ENCODE peak calls at places on chromosome 7, in five cellular contexts. B is left colon; L is activated CD8-positive, alpha-beta T cell treated with anti-CD3 and anti-CD28 coated beads for 36 hours; K is mesothelial cell of epicardium; C is GM19239. Q is an unnamed sample.

GRCh38 chr7:2047272-2047581 is 185.5 kb downstream of the MAD1L1 start:
- DNase-seq in C (no peak), K (no peak), B (no peak), L (no peak), Q (no peak)

GRCh38 chr7:28853834-28854749 is 104.0 kb downstream of the TRIL start:
- DNase-seq in K (peak), C (peak), L (peak), B (peak), Q (peak)

GRCh38 chr7:33422825-33423645 is 293.7 kb downstream of the BBS9 start:
- DNase-seq in L (no peak), B (no peak), C (no peak), K (no peak), Q (no peak)

GRCh38 chr7:69608878-69609277 is 10.6 kb downstream of the AUTS2 start:
- DNase-seq in C (no peak), K (no peak), L (no peak), B (no peak), Q (no peak)

GRCh38 chr7:140342732-140343514 is 55.4 kb downstream of the SLC37A3 start:
- DNase-seq in C (no peak), B (peak), L (peak), K (no peak), Q (peak)

GRCh38 chr7:39073432-39073831 is 95.7 kb downstream of the POU6F2 start:
- DNase-seq in B (no peak), C (no peak), L (no peak), K (peak), Q (peak)

GRCh38 chr7:108525327-108525984 is 479 bp downstream of the PNPLA8 start:
- DNase-seq in B (no peak), C (no peak), L (no peak), K (no peak), Q (peak)

GRCh38 chr7:72015106-72015505 is 397.0 kb downstream of the CALN1 start:
- DNase-seq in B (no peak), K (no peak), L (no peak), C (no peak), Q (no peak)

GRCh38 chr7:94660006-94660405 is 4.1 kb upstream of the SGCE start:
- DNase-seq in K (no peak), B (no peak), L (no peak), C (no peak), Q (no peak)

GRCh38 chr7:150751702-150752101 is 14.5 kb downstream of the GIMAP5 start:
- DNase-seq in C (no peak), B (no peak), L (peak), K (no peak), Q (no peak)

GRCh38 chr7:4052126-4052525 is 630.0 kb upstream of the FOXK1 start:
- DNase-seq in K (no peak), C (no peak), B (no peak), L (no peak), Q (no peak)

GRCh38 chr7:95811846-95812445 is 39.6 kb downstream of the DYNC1I1 start:
- DNase-seq in B (no peak), L (no peak), C (no peak), K (no peak), Q (no peak)

GRCh38 chr7:100711369-100711768 is 5.4 kb downstream of the POP7 start:
- DNase-seq in B (no peak), K (no peak), L (no peak), C (no peak), Q (no peak)

GRCh38 chr7:108581655-108582491 is 12.2 kb downstream of the DNAJB9 start:
- DNase-seq in K (no peak), B (no peak), C (no peak), L (no peak), Q (no peak)

GRCh38 chr7:103996639-103997038 is 7.2 kb upstream of the RELN start:
- DNase-seq in L (no peak), K (no peak), B (no peak), C (no peak), Q (no peak)

GRCh38 chr7:11835260-11835659 is 3.3 kb upstream of the THSD7A start:
- DNase-seq in L (no peak), B (no peak), C (no peak), K (no peak), Q (no peak)

GRCh38 chr7:85688712-85689111 is 501.9 kb upstream of the SEMA3D start:
- DNase-seq in K (no peak), B (no peak), C (no peak), L (no peak), Q (no peak)

GRCh38 chr7:1846331-1847065 is 176.4 kb downstream of the ELFN1 start:
- DNase-seq in C (no peak), L (no peak), K (no peak), B (peak), Q (peak)

GRCh38 chr7:16318989-16319915 is 102.1 kb downstream of the CRPPA start:
- DNase-seq in K (no peak), C (no peak), B (no peak), L (no peak), Q (no peak)

GRCh38 chr7:157003445-157004049 is 6.9 kb downstream of the MNX1 start:
- DNase-seq in L (no peak), C (no peak), K (peak), B (peak), Q (no peak)

GRCh38 chr7:55405856-55406541 is 40.9 kb downstream of the LANCL2 start:
- DNase-seq in L (no peak), C (no peak), K (no peak), B (peak), Q (no peak)

GRCh38 chr7:91264924-91265681 is 870 bp downstream of the FZD1 start:
- DNase-seq in B (peak), C (peak), L (peak), K (peak), Q (peak)

GRCh38 chr7:17680943-17681351 is 259.3 kb downstream of the SNX13 start:
- DNase-seq in B (no peak), L (no peak), K (no peak), C (no peak), Q (no peak)

GRCh38 chr7:12102101-12102500 is 109.0 kb upstream of the TMEM106B start:
- DNase-seq in L (no peak), B (no peak), C (no peak), K (no peak), Q (no peak)

GRCh38 chr7:70416611-70417010 is 715.3 kb upstream of the GALNT17 start:
- DNase-seq in K (no peak), L (no peak), B (no peak), C (no peak), Q (no peak)

GRCh38 chr7:158607563-158607962 is 19.9 kb upstream of the PTPRN2 start:
- DNase-seq in L (no peak), B (no peak), K (no peak), C (no peak), Q (no peak)

GRCh38 chr7:155071916-155072315 is 1.8 kb downstream of the HTR5A start:
- DNase-seq in C (no peak), L (no peak), B (no peak), K (no peak), Q (no peak)

GRCh38 chr7:19091871-19092270 is 25.6 kb downstream of the TWIST1 start:
- DNase-seq in K (no peak), C (no peak), B (no peak), L (no peak), Q (no peak)

GRCh38 chr7:125195156-125195555 is 265.5 kb upstream of the POT1 start:
- DNase-seq in C (no peak), L (no peak), K (no peak), B (no peak), Q (no peak)

GRCh38 chr7:115526272-115526671 is 504.3 kb downstream of the TFEC start:
- DNase-seq in K (no peak), L (no peak), C (no peak), B (no peak), Q (no peak)

GRCh38 chr7:71618281-71618680 is 486.3 kb downstream of the GALNT17 start:
- DNase-seq in L (no peak), B (no peak), C (no peak), K (no peak), Q (no peak)

GRCh38 chr7:53521638-53522184 is 486.3 kb downstream of the POM121L12 start:
- DNase-seq in L (no peak), B (no peak), K (no peak), C (no peak), Q (no peak)

GRCh38 chr7:139362302-139362701 is 2.6 kb downstream of the LUC7L2 start:
- DNase-seq in K (no peak), C (no peak), B (no peak), L (no peak), Q (no peak)

Q was measured in left cardiac atrium.